ENCODE peak calls at places on chromosomes 5 and 9, in eight cellular contexts. Q, Z, N, F, T, E, Y and H are unnamed samples.
A peak's percentile ranks its signal among the peaks of the same experiment; 100 is the strongest.

GRCh38 chr5:61575103-61575502 is 243.0 kb downstream of the ZSWIM6 start:
- DNase-seq in Q (no peak), Z (no peak), N (no peak), F (no peak), T (no peak), E (no peak), Y (no peak), H (no peak)

GRCh38 chr9:72363908-72364678 is 915 bp downstream of the ZFAND5 start:
- DNase-seq in Q (peak; percentile 17), Z (peak; percentile 85), N (peak; percentile 84), F (peak; percentile 47), T (peak; percentile 19), E (peak; percentile 38), Y (peak; percentile 67), H (peak; percentile 90)

GRCh38 chr5:67037171-67037570 is 159.4 kb downstream of the CD180 start:
- DNase-seq in Q (no peak), Z (no peak), N (no peak), F (no peak), T (no peak), E (no peak), Y (no peak), H (no peak)

GRCh38 chr9:136142859-136143214 is 24.2 kb upstream of the TMEM250 start:
- DNase-seq in Q (no peak), Z (no peak), N (no peak), F (no peak), T (no peak), E (no peak), Y (no peak), H (no peak)

GRCh38 chr9:89359018-89359417 is 40.7 kb downstream of the SECISBP2 start:
- DNase-seq in Q (no peak), Z (no peak), N (no peak), F (no peak), T (no peak), E (no peak), Y (no peak), H (no peak)

GRCh38 chr5:110663525-110663924 is 62.9 kb downstream of the TMEM232 start:
- DNase-seq in Q (no peak), Z (no peak), N (peak; percentile 8), F (no peak), T (no peak), E (no peak), Y (no peak), H (no peak)

GRCh38 chr5:13658761-13659160 is 285.7 kb downstream of the DNAH5 start:
- DNase-seq in Q (no peak), Z (no peak), N (no peak), F (no peak), T (no peak), E (no peak), Y (no peak), H (no peak)

GRCh38 chr5:143409972-143410371 is 6.5 kb upstream of the NR3C1 start:
- DNase-seq in Q (no peak), Z (no peak), N (no peak), F (no peak), T (no peak), E (no peak), Y (no peak), H (no peak)

GRCh38 chr5:97405941-97406340 is 222.9 kb upstream of the RIOK2 start:
- DNase-seq in Q (no peak), Z (no peak), N (no peak), F (no peak), T (no peak), E (no peak), Y (no peak), H (no peak)

GRCh38 chr5:20678814-20679298 is 690.9 kb upstream of the CDH18 start:
- DNase-seq in Q (no peak), Z (no peak), N (no peak), F (no peak), T (no peak), E (no peak), Y (no peak), H (no peak)

GRCh38 chr5:77168187-77168883 is 42.1 kb upstream of the PDE8B start:
- DNase-seq in Q (peak; percentile 16), Z (no peak), N (no peak), F (no peak), T (no peak), E (no peak), Y (no peak), H (no peak)

GRCh38 chr9:79682076-79682736 is 110.4 kb downstream of the TLE4 start:
- DNase-seq in Q (no peak), Z (no peak), N (no peak), F (no peak), T (no peak), E (no peak), Y (no peak), H (no peak)

GRCh38 chr9:107559499-107560086 is 70.0 kb upstream of the KLF4 start:
- DNase-seq in Q (no peak), Z (no peak), N (no peak), F (no peak), T (no peak), E (no peak), Y (no peak), H (no peak)

GRCh38 chr9:138120511-138121437 is 243.2 kb downstream of the CACNA1B start:
- DNase-seq in Q (no peak), Z (no peak), N (no peak), F (no peak), T (no peak), E (no peak), Y (no peak), H (no peak)

GRCh38 chr5:178205010-178205748 is 846 bp downstream of the HNRNPAB start:
- DNase-seq in Q (no peak), Z (peak; percentile 88), N (peak; percentile 90), F (peak; percentile 82), T (peak; percentile 52), E (peak; percentile 62), Y (peak; percentile 54), H (peak; percentile 94)

GRCh38 chr5:155406815-155407214 is 393.3 kb downstream of the KIF4B start:
- DNase-seq in Q (no peak), Z (no peak), N (no peak), F (no peak), T (no peak), E (no peak), Y (no peak), H (no peak)

GRCh38 chr5:133338504-133339355 is 273.6 kb downstream of the FSTL4 start:
- DNase-seq in Q (no peak), Z (no peak), N (no peak), F (no peak), T (no peak), E (no peak), Y (no peak), H (no peak)

GRCh38 chr5:135602882-135603721 is 24.3 kb upstream of the CXCL14 start:
- DNase-seq in Q (no peak), Z (no peak), N (no peak), F (no peak), T (no peak), E (no peak), Y (no peak), H (no peak)

GRCh38 chr9:114346146-114346545 is 16.5 kb downstream of the ORM2 start:
- DNase-seq in Q (no peak), Z (no peak), N (no peak), F (no peak), T (no peak), E (no peak), Y (no peak), H (no peak)

GRCh38 chr5:55636711-55637110 is 75.4 kb downstream of the SLC38A9 start:
- DNase-seq in Q (no peak), Z (no peak), N (no peak), F (peak; percentile 47), T (no peak), E (no peak), Y (no peak), H (no peak)

GRCh38 chr9:97740848-97741821 is 44.0 kb upstream of the XPA start:
- DNase-seq in Q (peak; percentile 14), Z (no peak), N (peak; percentile 31), F (peak; percentile 89), T (peak; percentile 59), E (peak; percentile 60), Y (no peak), H (peak; percentile 48)

DNA sequence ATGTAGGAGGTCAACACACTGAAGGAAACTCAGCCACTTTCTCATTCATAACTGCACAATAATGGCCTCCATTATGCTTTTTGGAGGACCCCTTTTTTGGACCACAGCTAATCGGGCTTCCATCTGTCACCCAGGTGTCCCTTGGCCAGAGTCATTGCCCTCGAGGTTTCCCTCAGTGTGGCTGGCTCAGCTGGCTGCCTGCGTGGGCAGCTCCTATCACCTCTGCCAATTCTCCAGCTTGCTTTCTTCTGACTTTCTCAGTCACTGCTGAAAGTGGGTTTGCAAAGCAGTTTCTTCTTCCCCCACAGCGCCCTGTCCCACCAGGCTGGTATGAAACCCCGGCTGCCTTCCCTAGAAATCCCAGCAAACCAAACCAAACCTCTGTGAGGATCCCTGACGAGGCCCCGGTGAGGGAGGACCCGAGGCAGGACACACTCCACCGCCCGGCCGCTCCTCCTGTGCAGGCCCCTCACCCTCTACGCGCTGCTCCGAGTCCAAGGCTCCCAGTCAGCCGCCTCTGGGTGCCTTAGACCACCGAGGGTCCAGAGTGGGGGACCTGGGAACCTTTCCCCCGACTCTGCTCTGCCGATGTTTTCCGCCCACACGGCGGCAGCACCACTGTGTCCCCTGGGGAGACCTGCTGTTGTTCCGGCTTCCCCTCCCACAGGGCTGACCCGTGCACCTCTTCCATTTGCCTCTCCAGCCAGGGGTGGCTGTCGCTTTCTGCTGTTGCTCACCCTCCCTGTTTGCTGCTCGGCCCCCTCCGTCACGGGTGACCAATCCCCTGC is 109.5 kb downstream of the TENT4A start:
- DNase-seq in Q (no peak), Z (peak; percentile 80), N (no peak), F (peak; percentile 27), T (no peak), E (no peak), Y (no peak), H (no peak)
- TF ChIP-seq CTCF in Q (no peak), Z (no peak), N (no peak), F (no peak), T (no peak), E (no peak), Y (no peak), H (no peak)

GRCh38 chr5:94111209-94112004 is 370.0 kb upstream of the POU5F2 start:
- DNase-seq in Q (peak; percentile 83), Z (peak; percentile 97), N (peak; percentile 92), F (peak; percentile 99), T (peak; percentile 87), E (peak; percentile 80), Y (peak; percentile 89), H (peak; percentile 87)
- TF ChIP-seq CTCF in Q (no peak), Z (peak; percentile 30), N (no peak), F (no peak), T (peak; percentile 41), E (peak; percentile 36), Y (no peak), H (no peak)

GRCh38 chr9:101449071-101449721 is 13.6 kb upstream of the ALDOB start:
- DNase-seq in Q (no peak), Z (peak; percentile 90), N (peak; percentile 79), F (peak; percentile 93), T (peak; percentile 67), E (peak; percentile 73), Y (peak; percentile 4), H (peak; percentile 78)
- TF ChIP-seq CTCF in Q (peak; percentile 43), Z (peak; percentile 84), N (peak; percentile 61), F (peak; percentile 75), T (peak; percentile 71), E (peak; percentile 77), Y (peak; percentile 56), H (peak; percentile 81)

DNA sequence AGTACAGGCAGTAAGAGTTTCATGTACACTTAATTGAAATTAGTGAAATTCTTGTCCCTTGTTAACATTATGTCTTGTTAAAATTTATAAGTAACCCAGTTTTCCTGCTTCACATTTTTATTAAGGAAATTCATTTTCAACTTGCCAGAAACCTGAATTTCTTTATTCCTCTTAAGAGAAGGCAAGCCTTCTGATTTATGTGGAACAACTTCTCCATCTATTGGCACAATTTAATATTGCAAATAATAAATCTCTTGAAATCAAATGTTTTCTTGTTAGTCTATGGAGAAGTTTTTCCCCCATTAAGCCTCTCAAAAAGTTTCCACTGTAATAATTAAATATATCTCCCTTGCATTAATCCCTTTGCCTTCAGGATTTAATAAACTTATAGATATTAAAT is 33.8 kb upstream of the ACO1 start:
- DNase-seq in Q (no peak), Z (no peak), N (no peak), F (peak; percentile 53), T (no peak), E (no peak), Y (no peak), H (no peak)
- TF ChIP-seq CTCF in Q (no peak), Z (peak; percentile 56), N (peak; percentile 26), F (peak; percentile 62), T (peak; percentile 58), E (peak; percentile 67), Y (peak; percentile 33), H (no peak)